ENCODE peak calls at places on chromosomes 11 and 22, in nine cellular contexts. One of them, this sample, is unnamed.

GRCh38 chr22:27647540-27647939 is 154.0 kb downstream of the MN1 start:
- DNase-seq in BJ: no peak
- DNase-seq in OCI-LY7: no peak
- DNase-seq in suprapubic skin: no peak
- DNase-seq in WERI-Rb-1: no peak
- DNase-seq in astrocyte of the spinal cord: no peak
- DNase-seq in AG10803: no peak
- DNase-seq in cardiac fibroblast: no peak
- DNase-seq in fibroblast of pulmonary artery: no peak
- DNase-seq in this sample: no peak

GRCh38 chr11:122951231-122951630 is 30.4 kb downstream of the BSX start:
- DNase-seq in WERI-Rb-1: peak; percentile 33
- DNase-seq in BJ: no peak
- DNase-seq in fibroblast of pulmonary artery: no peak
- DNase-seq in AG10803: no peak
- DNase-seq in astrocyte of the spinal cord: no peak
- DNase-seq in OCI-LY7: no peak
- DNase-seq in suprapubic skin: no peak
- DNase-seq in cardiac fibroblast: no peak
- DNase-seq in this sample: no peak

GRCh38 chr11:26247340-26247739 is 84.6 kb upstream of the ANO3 start:
- DNase-seq in fibroblast of pulmonary artery: peak; percentile 21
- DNase-seq in AG10803: peak; percentile 81
- DNase-seq in astrocyte of the spinal cord: peak; percentile 39
- DNase-seq in cardiac fibroblast: peak; percentile 88
- DNase-seq in BJ: peak; percentile 31
- DNase-seq in suprapubic skin: no peak
- DNase-seq in WERI-Rb-1: no peak
- DNase-seq in OCI-LY7: no peak
- DNase-seq in this sample: peak; percentile 23

GRCh38 chr11:10263929-10264328 is 30.1 kb downstream of the SBF2 start:
- DNase-seq in fibroblast of pulmonary artery: peak; percentile 66
- DNase-seq in suprapubic skin: no peak
- DNase-seq in cardiac fibroblast: peak; percentile 50
- DNase-seq in BJ: peak; percentile 51
- DNase-seq in astrocyte of the spinal cord: peak; percentile 47
- DNase-seq in OCI-LY7: no peak
- DNase-seq in WERI-Rb-1: no peak
- DNase-seq in AG10803: peak; percentile 79
- DNase-seq in this sample: peak; percentile 48

GRCh38 chr11:2202071-2202899 is 30.7 kb upstream of the TH start:
- DNase-seq in cardiac fibroblast: no peak
- DNase-seq in suprapubic skin: no peak
- DNase-seq in WERI-Rb-1: no peak
- DNase-seq in BJ: no peak
- DNase-seq in OCI-LY7: peak; percentile 11
- DNase-seq in AG10803: no peak
- DNase-seq in astrocyte of the spinal cord: no peak
- DNase-seq in fibroblast of pulmonary artery: no peak
- DNase-seq in this sample: no peak

GRCh38 chr22:36339171-36340065 is 48.3 kb downstream of the MYH9 start:
- DNase-seq in suprapubic skin: no peak
- DNase-seq in astrocyte of the spinal cord: peak; percentile 80
- DNase-seq in fibroblast of pulmonary artery: peak; percentile 66
- DNase-seq in AG10803: peak; percentile 88
- DNase-seq in BJ: no peak
- DNase-seq in cardiac fibroblast: peak; percentile 94
- DNase-seq in OCI-LY7: no peak
- DNase-seq in WERI-Rb-1: no peak
- DNase-seq in this sample: peak; percentile 79

GRCh38 chr11:67517784-67518552 is 5.3 kb downstream of the CABP2 start:
- DNase-seq in OCI-LY7: no peak
- DNase-seq in BJ: no peak
- DNase-seq in WERI-Rb-1: no peak
- DNase-seq in AG10803: no peak
- DNase-seq in cardiac fibroblast: no peak
- DNase-seq in astrocyte of the spinal cord: no peak
- DNase-seq in fibroblast of pulmonary artery: no peak
- DNase-seq in suprapubic skin: no peak
- DNase-seq in this sample: no peak

GRCh38 chr11:67571443-67571842 is 12.2 kb upstream of the GSTP1 start:
- DNase-seq in cardiac fibroblast: no peak
- DNase-seq in BJ: no peak
- DNase-seq in suprapubic skin: no peak
- DNase-seq in fibroblast of pulmonary artery: no peak
- DNase-seq in OCI-LY7: no peak
- DNase-seq in WERI-Rb-1: no peak
- DNase-seq in astrocyte of the spinal cord: no peak
- DNase-seq in AG10803: no peak
- DNase-seq in this sample: no peak

GRCh38 chr11:94731921-94732601 is 36.1 kb upstream of the AMOTL1 start:
- DNase-seq in astrocyte of the spinal cord: peak; percentile 85
- DNase-seq in WERI-Rb-1: peak; percentile 19
- DNase-seq in AG10803: peak; percentile 89
- DNase-seq in cardiac fibroblast: peak; percentile 91
- DNase-seq in fibroblast of pulmonary artery: peak; percentile 86
- DNase-seq in suprapubic skin: no peak
- DNase-seq in OCI-LY7: no peak
- DNase-seq in BJ: peak; percentile 75
- DNase-seq in this sample: peak; percentile 73

GRCh38 chr11:50088231-50088630 is 55.6 kb downstream of the OR4C45 start:
- DNase-seq in WERI-Rb-1: no peak
- DNase-seq in AG10803: no peak
- DNase-seq in fibroblast of pulmonary artery: no peak
- DNase-seq in OCI-LY7: no peak
- DNase-seq in suprapubic skin: no peak
- DNase-seq in BJ: no peak
- DNase-seq in cardiac fibroblast: peak; percentile 41
- DNase-seq in astrocyte of the spinal cord: no peak
- DNase-seq in this sample: no peak

GRCh38 chr22:47374901-47375575 is 612.6 kb downstream of the TBC1D22A start:
- DNase-seq in fibroblast of pulmonary artery: no peak
- DNase-seq in astrocyte of the spinal cord: no peak
- DNase-seq in WERI-Rb-1: peak; percentile 4
- DNase-seq in OCI-LY7: no peak
- DNase-seq in cardiac fibroblast: no peak
- DNase-seq in BJ: no peak
- DNase-seq in AG10803: no peak
- DNase-seq in suprapubic skin: no peak
- DNase-seq in this sample: no peak

GRCh38 chr11:79160786-79161403 is 279.9 kb downstream of the TENM4 start:
- DNase-seq in suprapubic skin: no peak
- DNase-seq in OCI-LY7: no peak
- DNase-seq in astrocyte of the spinal cord: peak; percentile 23
- DNase-seq in BJ: no peak
- DNase-seq in AG10803: peak; percentile 55
- DNase-seq in WERI-Rb-1: no peak
- DNase-seq in cardiac fibroblast: peak; percentile 53
- DNase-seq in fibroblast of pulmonary artery: peak; percentile 37
- DNase-seq in this sample: no peak

GRCh38 chr22:46763051-46763705 is 728 bp downstream of the TBC1D22A start:
- DNase-seq in OCI-LY7: peak; percentile 86
- DNase-seq in WERI-Rb-1: no peak
- DNase-seq in BJ: no peak
- DNase-seq in fibroblast of pulmonary artery: peak; percentile 31
- DNase-seq in AG10803: no peak
- DNase-seq in cardiac fibroblast: peak; percentile 23
- DNase-seq in astrocyte of the spinal cord: peak; percentile 57
- DNase-seq in suprapubic skin: no peak
- DNase-seq in this sample: peak; percentile 7

GRCh38 chr11:118206612-118207031 is 18.2 kb downstream of the JAML start:
- DNase-seq in OCI-LY7: peak; percentile 32
- DNase-seq in fibroblast of pulmonary artery: no peak
- DNase-seq in suprapubic skin: no peak
- DNase-seq in astrocyte of the spinal cord: no peak
- DNase-seq in WERI-Rb-1: no peak
- DNase-seq in AG10803: no peak
- DNase-seq in cardiac fibroblast: no peak
- DNase-seq in BJ: no peak
- DNase-seq in this sample: no peak

GRCh38 chr11:119340335-119341221 is at the start of gene C1QTNF5:
- DNase-seq in astrocyte of the spinal cord: peak; percentile 63
- DNase-seq in WERI-Rb-1: no peak
- DNase-seq in fibroblast of pulmonary artery: peak; percentile 89
- DNase-seq in cardiac fibroblast: peak; percentile 39
- DNase-seq in OCI-LY7: no peak
- DNase-seq in BJ: no peak
- DNase-seq in suprapubic skin: peak; percentile 91
- DNase-seq in AG10803: peak; percentile 84
- DNase-seq in this sample: no peak
- H3K4me3 ChIP-seq in astrocyte of the spinal cord: peak within 1 kb of the TSS; percentile 49
- H3K4me3 ChIP-seq in WERI-Rb-1: peak within 1 kb of the TSS; percentile 44
- H3K4me3 ChIP-seq in fibroblast of pulmonary artery: peak within 1 kb of the TSS; percentile 67
- H3K4me3 ChIP-seq in cardiac fibroblast: peak within 1 kb of the TSS; percentile 50
- H3K4me3 ChIP-seq in OCI-LY7: no peak within 1 kb of the TSS
- H3K4me3 ChIP-seq in BJ: peak within 1 kb of the TSS; percentile 61
- H3K4me3 ChIP-seq in suprapubic skin: peak within 1 kb of the TSS; percentile 66
- H3K4me3 ChIP-seq in AG10803: peak within 1 kb of the TSS; percentile 71
- H3K4me3 ChIP-seq in this sample: peak within 1 kb of the TSS; percentile 50

GRCh38 chr22:17779286-17780115 is 5.2 kb upstream of the BID start:
- DNase-seq in astrocyte of the spinal cord: no peak
- DNase-seq in suprapubic skin: no peak
- DNase-seq in WERI-Rb-1: no peak
- DNase-seq in cardiac fibroblast: no peak
- DNase-seq in AG10803: no peak
- DNase-seq in OCI-LY7: no peak
- DNase-seq in BJ: no peak
- DNase-seq in fibroblast of pulmonary artery: no peak
- DNase-seq in this sample: no peak
- H3K4me3 ChIP-seq in astrocyte of the spinal cord: no peak overlapping the region
- H3K4me3 ChIP-seq in suprapubic skin: no peak overlapping the region
- H3K4me3 ChIP-seq in WERI-Rb-1: no peak overlapping the region
- H3K4me3 ChIP-seq in cardiac fibroblast: no peak overlapping the region
- H3K4me3 ChIP-seq in AG10803: no peak overlapping the region
- H3K4me3 ChIP-seq in OCI-LY7: peak overlapping the region; percentile 83
- H3K4me3 ChIP-seq in BJ: no peak overlapping the region
- H3K4me3 ChIP-seq in fibroblast of pulmonary artery: no peak overlapping the region
- H3K4me3 ChIP-seq in this sample: no peak overlapping the region

GRCh38 chr22:18032455-18033101 is 8.2 kb upstream of the MICAL3 start:
- DNase-seq in BJ: no peak
- DNase-seq in fibroblast of pulmonary artery: peak; percentile 39
- DNase-seq in OCI-LY7: no peak
- DNase-seq in cardiac fibroblast: peak; percentile 91
- DNase-seq in astrocyte of the spinal cord: peak; percentile 64
- DNase-seq in AG10803: peak; percentile 89
- DNase-seq in WERI-Rb-1: peak; percentile 37
- DNase-seq in suprapubic skin: no peak
- DNase-seq in this sample: no peak
- H3K4me3 ChIP-seq in BJ: no peak overlapping the region
- H3K4me3 ChIP-seq in fibroblast of pulmonary artery: no peak overlapping the region
- H3K4me3 ChIP-seq in OCI-LY7: no peak overlapping the region
- H3K4me3 ChIP-seq in cardiac fibroblast: no peak overlapping the region
- H3K4me3 ChIP-seq in astrocyte of the spinal cord: no peak overlapping the region
- H3K4me3 ChIP-seq in AG10803: no peak overlapping the region
- H3K4me3 ChIP-seq in WERI-Rb-1: no peak overlapping the region
- H3K4me3 ChIP-seq in suprapubic skin: no peak overlapping the region
- H3K4me3 ChIP-seq in this sample: no peak overlapping the region

GRCh38 chr11:60280412-60280811 is at the start of gene MS4A4A:
- DNase-seq in AG10803: no peak
- DNase-seq in astrocyte of the spinal cord: no peak
- DNase-seq in OCI-LY7: peak; percentile 48
- DNase-seq in fibroblast of pulmonary artery: no peak
- DNase-seq in cardiac fibroblast: no peak
- DNase-seq in suprapubic skin: no peak
- DNase-seq in BJ: no peak
- DNase-seq in WERI-Rb-1: no peak
- DNase-seq in this sample: no peak

GRCh38 chr11:60282291-60282690 is 1.8 kb downstream of the MS4A4A start:
- DNase-seq in OCI-LY7: no peak
- DNase-seq in WERI-Rb-1: no peak
- DNase-seq in astrocyte of the spinal cord: no peak
- DNase-seq in AG10803: no peak
- DNase-seq in suprapubic skin: no peak
- DNase-seq in cardiac fibroblast: peak; percentile 22
- DNase-seq in fibroblast of pulmonary artery: no peak
- DNase-seq in BJ: no peak
- DNase-seq in this sample: no peak

GRCh38 chr11:60281482-60281881 is 1.0 kb downstream of the MS4A4A start:
- DNase-seq in astrocyte of the spinal cord: no peak
- DNase-seq in BJ: no peak
- DNase-seq in suprapubic skin: no peak
- DNase-seq in OCI-LY7: no peak
- DNase-seq in AG10803: no peak
- DNase-seq in WERI-Rb-1: no peak
- DNase-seq in fibroblast of pulmonary artery: no peak
- DNase-seq in cardiac fibroblast: no peak
- DNase-seq in this sample: no peak
- H3K4me3 ChIP-seq in astrocyte of the spinal cord: no peak overlapping the region
- H3K4me3 ChIP-seq in BJ: no peak overlapping the region
- H3K4me3 ChIP-seq in suprapubic skin: peak overlapping the region; percentile 24
- H3K4me3 ChIP-seq in OCI-LY7: no peak overlapping the region
- H3K4me3 ChIP-seq in AG10803: no peak overlapping the region
- H3K4me3 ChIP-seq in WERI-Rb-1: no peak overlapping the region
- H3K4me3 ChIP-seq in fibroblast of pulmonary artery: no peak overlapping the region
- H3K4me3 ChIP-seq in cardiac fibroblast: no peak overlapping the region
- H3K4me3 ChIP-seq in this sample: no peak overlapping the region

DNA sequence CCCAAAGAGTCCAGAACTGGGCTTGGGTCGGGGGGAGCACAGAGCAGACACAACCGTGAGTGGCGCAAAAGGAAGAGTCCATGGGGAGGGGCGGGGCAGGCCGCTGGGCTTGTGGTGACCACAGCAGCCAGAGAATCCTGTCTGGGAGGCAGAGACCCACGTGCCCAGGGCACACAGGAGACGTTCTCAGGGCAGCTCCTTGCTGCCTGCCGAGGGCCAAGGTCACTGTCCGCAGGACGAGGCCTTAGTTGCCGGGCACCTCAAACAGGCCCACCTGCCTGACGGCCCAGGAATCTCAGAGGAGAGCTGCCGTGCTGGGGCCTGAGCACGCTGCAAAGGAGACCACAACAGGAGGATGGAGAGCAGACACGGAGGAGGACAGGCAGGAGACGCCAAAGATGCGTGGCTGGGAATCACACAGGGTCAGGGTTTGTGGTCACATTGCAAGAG is 87.8 kb downstream of the MYEOV start:
- DNase-seq in WERI-Rb-1: peak; percentile 1
- DNase-seq in cardiac fibroblast: no peak
- DNase-seq in fibroblast of pulmonary artery: no peak
- DNase-seq in AG10803: no peak
- DNase-seq in astrocyte of the spinal cord: no peak
- DNase-seq in BJ: no peak
- DNase-seq in suprapubic skin: peak; percentile 72
- DNase-seq in OCI-LY7: no peak
- DNase-seq in this sample: no peak
- H3K4me3 ChIP-seq in WERI-Rb-1: no peak overlapping the region
- H3K4me3 ChIP-seq in cardiac fibroblast: no peak overlapping the region
- H3K4me3 ChIP-seq in fibroblast of pulmonary artery: no peak overlapping the region
- H3K4me3 ChIP-seq in AG10803: no peak overlapping the region
- H3K4me3 ChIP-seq in astrocyte of the spinal cord: no peak overlapping the region
- H3K4me3 ChIP-seq in BJ: no peak overlapping the region
- H3K4me3 ChIP-seq in suprapubic skin: no peak overlapping the region
- H3K4me3 ChIP-seq in OCI-LY7: peak overlapping the region; percentile 50
- H3K4me3 ChIP-seq in this sample: no peak overlapping the region

This sample was measured in skeletal muscle cell.